ENCODE peak calls at places on chromosomes 4 and X, in eight cellular contexts. P is mucosa of descending colon; H is upper lobe of right lung; A is pancreas; W is uterus; K is H1; Q is CD8-positive, alpha-beta T cell; E is cardiac muscle cell. O is an unnamed sample.

GRCh38 chrX:46770817-46771163 is 11.9 kb upstream of the SLC9A7 start:
- DNase-seq in P (no peak), W (no peak), E (no peak), A (no peak), Q (no peak), K (no peak), H (no peak), O (no peak)

GRCh38 chr4:174631901-174632758 is 109.8 kb upstream of the HPGD start:
- DNase-seq in Q (no peak), E (peak), P (no peak), W (no peak), H (no peak), K (no peak), A (no peak), O (no peak)

GRCh38 chrX:95884196-95884595 is 800.4 kb upstream of the DIAPH2 start:
- DNase-seq in P (no peak), W (no peak), K (no peak), A (no peak), H (no peak), Q (no peak), E (no peak), O (no peak)

GRCh38 chr4:129246850-129247542 is 151.0 kb downstream of the C4orf33 start:
- DNase-seq in E (no peak), Q (no peak), K (no peak), H (no peak), A (no peak), P (no peak), W (no peak), O (no peak)

GRCh38 chrX:104189862-104190261 is 23.6 kb downstream of the FAM199X start:
- DNase-seq in Q (no peak), H (no peak), P (no peak), E (no peak), W (no peak), K (no peak), A (no peak), O (no peak)

GRCh38 chr4:152735302-152735917 is 44.1 kb downstream of the TIGD4 start:
- DNase-seq in P (no peak), A (no peak), W (no peak), E (peak), H (no peak), K (no peak), Q (no peak), O (no peak)

GRCh38 chrX:1172496-1172895 is 40.0 kb downstream of the CRLF2 start:
- DNase-seq in A (no peak), P (no peak), Q (no peak), H (no peak), W (no peak), E (no peak), K (no peak), O (no peak)

GRCh38 chr4:38024203-38024504 is 64.0 kb downstream of the PTTG2 start:
- DNase-seq in P (no peak), W (no peak), A (no peak), H (no peak), Q (no peak), K (no peak), E (peak), O (no peak)

GRCh38 chr4:33381806-33382205 is 2661.6 kb downstream of the PCDH7 start:
- DNase-seq in W (no peak), H (no peak), A (no peak), P (no peak), E (no peak), Q (no peak), K (no peak), O (no peak)

GRCh38 chr4:184476660-184477059 is 2.3 kb upstream of the IRF2 start:
- DNase-seq in E (no peak), A (no peak), K (no peak), P (no peak), W (no peak), H (no peak), Q (peak), O (no peak)

GRCh38 chr4:147560632-147561031 is 56.6 kb upstream of the TMEM184C start:
- DNase-seq in E (no peak), W (no peak), H (no peak), P (no peak), Q (no peak), A (no peak), K (no peak), O (no peak)

GRCh38 chr4:6647582-6648230 is 7.2 kb downstream of the MRFAP1 start:
- DNase-seq in P (no peak), Q (no peak), H (no peak), W (no peak), A (no peak), K (no peak), E (no peak), O (no peak)

GRCh38 chr4:103306870-103307345 is 108.8 kb upstream of the CENPE start:
- DNase-seq in W (no peak), K (no peak), P (no peak), A (peak), Q (no peak), H (no peak), E (peak), O (peak)

GRCh38 chr4:39469429-39470077 is 10.7 kb downstream of the LIAS start:
- DNase-seq in P (no peak), H (no peak), W (no peak), Q (no peak), A (peak), K (no peak), E (peak), O (peak)

GRCh38 chr4:185567828-185568442 is 32.6 kb upstream of the PDLIM3 start:
- DNase-seq in Q (no peak), K (no peak), P (peak), W (peak), E (no peak), H (no peak), A (peak), O (peak)

GRCh38 chr4:144174401-144175067 is 34.0 kb upstream of the GYPA start:
- DNase-seq in W (no peak), H (no peak), P (no peak), K (no peak), Q (no peak), A (no peak), E (peak), O (no peak)

DNA sequence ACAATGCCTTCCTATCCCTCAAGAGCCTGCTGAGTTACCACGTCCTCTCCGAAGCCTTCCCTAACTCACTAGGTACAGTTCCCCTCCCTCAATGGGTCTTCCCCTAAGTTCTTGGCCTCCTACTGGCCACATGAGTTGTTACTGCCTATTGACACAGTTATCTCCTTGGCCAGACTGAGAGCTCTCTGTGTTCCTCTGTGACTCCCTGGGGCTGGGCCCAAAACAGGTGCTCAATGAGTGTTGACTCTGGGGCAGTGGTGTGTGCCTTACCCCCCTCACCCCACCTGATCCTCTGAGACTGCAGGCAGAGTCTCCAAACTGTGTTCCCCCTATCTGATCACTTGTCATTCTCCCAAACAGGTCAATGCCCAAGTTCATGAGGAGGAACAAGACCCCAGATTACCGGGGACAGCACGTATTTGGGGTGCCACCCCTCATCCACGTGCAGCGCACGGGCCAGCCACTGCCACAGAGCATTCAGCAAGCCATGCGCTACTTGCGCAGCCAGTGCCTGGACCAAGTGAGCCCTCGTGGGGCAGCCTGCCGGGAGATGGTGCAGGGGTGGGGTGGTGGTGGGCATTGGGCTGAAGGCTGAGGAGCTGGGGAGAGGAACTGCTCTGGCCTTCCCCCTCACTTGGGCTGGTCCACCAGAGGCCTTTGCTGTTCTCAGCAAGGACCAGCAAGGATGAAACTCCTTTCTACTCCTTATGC is 72.6 kb downstream of the STARD8 start:
- DNase-seq in P (no peak), W (no peak), E (no peak), K (no peak), A (no peak), H (no peak), Q (no peak), O (no peak)
- TF ChIP-seq CTCF in P (no peak), W (peak), E (peak), K (peak), A (no peak), H (no peak), Q (no peak), O (peak)

DNA sequence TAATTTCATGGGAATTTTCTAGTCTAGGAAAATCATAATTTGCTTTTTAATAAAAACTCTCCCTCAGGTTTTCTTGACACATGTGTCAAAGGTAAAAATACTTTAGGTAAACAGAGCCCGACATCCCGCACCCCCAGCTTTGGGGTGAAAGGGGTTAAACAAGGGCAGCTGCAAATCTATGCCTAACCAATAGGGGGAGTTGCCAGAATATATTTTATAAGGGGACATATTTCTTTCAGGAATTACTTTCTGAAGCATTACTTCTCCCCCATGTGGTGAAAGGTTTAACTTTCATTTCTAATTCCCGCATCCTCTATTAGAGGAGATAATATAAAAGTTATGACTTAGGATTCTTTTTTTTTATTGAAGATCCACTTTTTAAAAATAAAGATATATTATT is 53.9 kb upstream of the HEPH start:
- DNase-seq in H (no peak), W (no peak), K (no peak), P (no peak), E (peak), A (no peak), Q (no peak), O (no peak)
- TF ChIP-seq CTCF in H (peak), W (peak), K (peak), P (peak), E (peak), A (no peak), Q (peak), O (peak)

DNA sequence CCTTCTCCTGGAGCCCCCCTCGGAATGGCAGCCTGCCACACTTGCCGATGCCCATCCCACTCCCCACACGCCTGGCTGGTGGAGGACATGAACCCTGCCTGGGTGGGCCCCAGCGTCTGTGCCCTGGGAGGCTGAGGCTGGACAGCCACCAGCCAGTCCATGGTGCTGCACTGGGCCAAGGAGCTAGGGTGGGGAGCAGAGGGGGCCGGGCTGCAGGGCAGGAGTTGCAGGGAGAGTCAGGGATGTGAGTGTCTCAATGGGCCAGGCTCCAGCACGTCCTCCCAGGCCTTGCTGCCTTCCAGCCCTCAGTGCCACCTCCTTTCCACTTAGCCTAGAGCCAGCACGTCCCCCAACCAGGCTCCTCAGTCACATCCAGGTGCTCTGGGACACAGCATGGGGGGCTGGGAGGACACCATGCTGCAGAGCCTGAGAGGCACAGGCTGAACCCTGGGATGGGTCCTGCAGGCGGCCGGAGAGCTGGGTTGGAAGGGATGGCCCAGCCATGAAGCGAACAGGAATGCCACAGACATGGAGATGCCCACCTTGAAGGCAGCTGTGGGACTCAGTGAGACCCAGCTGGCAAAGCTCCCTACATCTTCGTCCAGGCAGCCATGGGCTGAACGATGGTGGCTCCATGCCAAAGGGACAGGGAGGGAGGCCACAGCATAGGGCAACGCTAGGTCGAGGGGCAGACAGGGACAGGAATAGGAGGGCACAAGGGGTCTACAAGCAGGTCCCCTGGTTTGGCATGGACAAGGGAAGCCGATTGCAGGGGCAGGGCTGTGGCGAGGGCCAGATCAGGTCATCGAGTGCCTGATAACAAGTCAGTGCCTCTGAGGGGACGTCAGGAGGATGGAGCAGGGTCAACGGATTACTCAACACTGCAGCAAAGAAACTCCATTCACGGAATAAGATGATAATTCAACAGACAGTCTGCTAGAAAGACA is 30.1 kb upstream of the MXD4 start:
- DNase-seq in K (no peak), W (peak), E (no peak), Q (no peak), A (no peak), H (no peak), P (no peak), O (no peak)
- TF ChIP-seq CTCF in K (no peak), W (no peak), E (no peak), Q (no peak), A (no peak), H (no peak), P (no peak), O (no peak)

DNA sequence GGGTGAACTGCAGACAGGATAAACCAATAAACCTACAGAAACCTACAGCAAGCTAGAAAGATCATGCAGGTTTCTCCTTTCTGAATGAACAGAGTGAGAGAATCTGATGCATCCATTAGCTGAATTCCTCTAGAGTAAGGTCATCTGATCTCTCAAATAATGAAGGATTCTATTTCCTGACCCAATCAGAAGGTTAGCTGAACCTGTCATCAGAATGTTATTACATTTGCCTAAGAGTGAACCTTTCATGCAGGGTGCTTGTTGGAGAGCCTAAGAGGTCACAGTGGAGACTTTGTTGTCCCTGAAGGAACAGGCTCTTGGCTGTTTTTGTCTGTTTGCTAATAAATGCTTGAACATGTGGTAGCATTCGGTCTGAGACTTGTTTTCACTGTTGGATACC is 24.0 kb downstream of the MEPE start:
- DNase-seq in W (no peak), P (no peak), A (no peak), Q (no peak), H (no peak), K (no peak), E (no peak), O (no peak)
- TF ChIP-seq CTCF in W (no peak), P (no peak), A (no peak), Q (no peak), H (no peak), K (no peak), E (no peak), O (no peak)

DNA sequence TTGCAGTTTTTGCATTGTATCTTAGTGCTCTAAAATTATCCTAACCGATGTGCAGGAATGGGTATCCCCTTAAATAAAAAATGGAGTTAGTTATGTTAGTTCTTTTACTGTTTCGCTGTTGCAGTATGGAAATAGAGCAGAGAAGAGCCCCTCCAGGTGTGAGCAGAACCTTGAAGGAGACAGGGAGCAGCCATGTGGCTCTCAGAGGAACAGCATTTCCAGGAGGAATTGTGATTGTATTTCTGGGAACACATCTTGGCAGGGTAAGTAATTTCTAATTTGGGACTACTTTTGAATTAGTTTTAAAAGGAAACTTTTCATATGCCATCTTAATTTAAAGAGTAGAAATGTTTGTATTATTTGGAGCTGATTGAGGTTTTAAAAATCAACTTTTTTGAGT is 5.3 kb upstream of the CCDC158 start:
- DNase-seq in Q (no peak), A (no peak), E (no peak), H (no peak), K (no peak), P (no peak), W (no peak), O (no peak)
- TF ChIP-seq CTCF in Q (no peak), A (no peak), E (peak), H (no peak), K (peak), P (no peak), W (no peak), O (peak)